ENCODE peak calls at places on chromosomes 3 and 15, in four cellular contexts. W, L, X and Q are unnamed samples.

GRCh38 chr3:46851364-46852328 is 11.6 kb downstream of the MYL3 start:
- DNase-seq in W (no peak), L (no peak), X (no peak), Q (no peak)

GRCh38 chr3:8560608-8561007 is 59.0 kb downstream of the LMCD1 start:
- DNase-seq in W (peak), X (peak), L (no peak), Q (peak)

GRCh38 chr15:33915571-33916407 is 52.5 kb upstream of the CHRM5 start:
- DNase-seq in W (no peak), L (no peak), X (no peak), Q (no peak)

GRCh38 chr3:54320376-54320775 is 198.0 kb downstream of the CACNA2D3 start:
- DNase-seq in W (no peak), L (no peak), X (no peak), Q (no peak)

GRCh38 chr3:45741742-45742141 is 52.5 kb downstream of the SACM1L start:
- DNase-seq in W (no peak), L (no peak), X (no peak), Q (no peak)

GRCh38 chr3:105144837-105145236 is 221.9 kb upstream of the ALCAM start:
- DNase-seq in W (no peak), L (no peak), X (no peak), Q (no peak)

GRCh38 chr3:124761250-124761796 is 31.1 kb downstream of the UMPS start:
- DNase-seq in W (peak), X (peak), L (peak), Q (peak)

GRCh38 chr3:102745881-102746280 is 311.1 kb downstream of the ZPLD1 start:
- DNase-seq in X (no peak), L (no peak), W (no peak), Q (peak)

GRCh38 chr3:127136024-127136600 is 56.8 kb upstream of the PRR23E start:
- DNase-seq in L (no peak), W (no peak), X (no peak), Q (no peak)

GRCh38 chr3:141389703-141390102 is 21.4 kb downstream of the ZBTB38 start:
- DNase-seq in L (no peak), W (no peak), X (no peak), Q (no peak)

GRCh38 chr3:193240850-193241706 is at the start of gene PLAAT1:
- DNase-seq in W (no peak), L (no peak), X (no peak), Q (peak)

GRCh38 chr3:126130081-126130855 is 46.3 kb upstream of the SLC41A3 start:
- DNase-seq in L (no peak), X (no peak), W (no peak), Q (no peak)

GRCh38 chr3:59545369-59545768 is 495.5 kb upstream of the CFAP20DC start:
- DNase-seq in X (no peak), W (no peak), L (no peak), Q (peak)

GRCh38 chr3:56800373-56801150 is 1.2 kb downstream of the ARHGEF3 start:
- DNase-seq in L (peak), X (no peak), W (no peak), Q (no peak)

GRCh38 chr3:59733041-59733809 is 683.4 kb upstream of the CFAP20DC start:
- DNase-seq in W (no peak), X (no peak), L (no peak), Q (no peak)

GRCh38 chr3:120177151-120177550 is 82.9 kb upstream of the GSK3B start:
- DNase-seq in L (no peak), W (peak), X (peak), Q (peak)

GRCh38 chr3:32399030-32399620 is 7.5 kb downstream of the CMTM7 start:
- DNase-seq in L (no peak), X (no peak), W (no peak), Q (peak)

GRCh38 chr3:78204977-78205376 is 1165.1 kb downstream of the ROBO2 start:
- DNase-seq in W (peak), X (peak), L (no peak), Q (peak)

DNA sequence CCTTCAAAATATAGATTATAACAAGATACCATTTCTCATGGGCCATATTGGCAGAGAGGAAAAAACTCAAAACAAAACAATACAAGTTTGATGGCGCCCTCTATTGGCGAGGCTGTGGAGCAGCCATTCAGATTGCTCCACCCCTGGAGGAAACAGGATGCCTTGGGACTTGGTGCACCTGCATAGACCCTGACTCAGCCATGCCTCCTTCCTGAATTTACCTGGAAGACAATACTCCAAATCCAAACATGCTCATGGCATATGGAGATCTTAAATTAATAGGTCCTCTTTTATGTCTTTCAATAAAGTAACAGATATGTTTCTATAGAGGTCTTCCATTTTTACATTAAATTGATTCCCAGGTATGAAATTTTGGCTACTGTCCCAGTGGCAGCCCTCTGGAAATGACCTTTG is 90.0 kb downstream of the APBA2 start:
- DNase-seq in L (peak), X (no peak), W (peak), Q (peak)
- TF ChIP-seq CTCF in L (peak), X (peak), W (peak), Q (peak)

GRCh38 chr3:40109641-40110490 is 199.6 kb upstream of the EIF1B start:
- DNase-seq in X (no peak), L (no peak), W (no peak), Q (no peak)
- TF ChIP-seq CTCF in X (no peak), L (no peak), W (peak), Q (peak)

GRCh38 chr3:158672293-158673176 is at the start of gene LXN:
- DNase-seq in W (peak), X (peak), L (peak), Q (peak)
- TF ChIP-seq CTCF in W (peak), X (peak), L (peak), Q (peak)

DNA sequence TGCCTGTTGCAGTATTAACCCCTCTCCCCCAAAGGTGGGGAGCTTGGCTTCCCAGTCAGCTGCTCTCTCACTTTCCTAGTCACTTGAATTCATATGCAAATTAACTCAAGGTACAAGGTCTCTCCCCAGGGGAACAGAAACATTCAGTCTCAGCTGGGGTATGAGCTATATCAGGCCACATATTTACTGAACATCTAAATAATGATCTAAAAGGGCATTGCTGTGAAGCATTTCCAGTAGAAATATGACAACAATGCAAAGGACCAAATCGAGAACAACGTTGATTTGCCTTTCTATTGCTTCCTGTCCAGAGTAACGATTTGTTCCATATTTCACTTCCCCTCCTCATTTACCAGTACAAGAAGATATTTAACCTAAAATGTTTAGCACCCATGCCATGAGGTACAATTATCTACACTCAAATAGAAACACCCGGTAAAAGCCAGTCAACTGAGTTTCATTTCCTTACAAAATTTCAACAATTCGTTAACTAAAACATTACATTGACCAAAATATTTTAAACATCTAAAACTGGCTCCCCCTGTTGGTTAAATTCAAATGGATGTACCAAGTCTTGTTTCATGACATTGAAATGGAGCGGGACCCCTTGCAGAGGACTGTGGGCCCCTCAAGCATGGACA is 36.5 kb upstream of the KLHL6 start:
- DNase-seq in W (no peak), L (no peak), X (no peak), Q (no peak)
- TF ChIP-seq CTCF in W (peak), L (peak), X (peak), Q (no peak)